ENCODE peak calls at places on chromosomes 6 and 20, in ten cellular contexts. M is right lobe of liver, J is H9, W is sigmoid colon, K is neural progenitor cell, D is ovary, Q is stomach, R is IMR-90, S is spleen, Z is neural crest cell. E is an unnamed sample.

GRCh38 chr6:117188627-117189201 is 76.6 kb upstream of the VGLL2 start:
- DNase-seq in M (no peak), J (no peak), W (no peak), K (peak; percentile 24), D (no peak), Q (no peak), R (no peak), S (no peak), Z (no peak), E (no peak)

GRCh38 chr6:130322673-130323268 is 43.0 kb upstream of the TMEM200A start:
- DNase-seq in M (no peak), J (no peak), W (no peak), K (peak; percentile 74), D (peak; percentile 37), Q (peak; percentile 47), R (peak; percentile 82), S (no peak), Z (peak; percentile 18), E (no peak)

GRCh38 chr6:10262505-10262904 is 152.4 kb downstream of the TFAP2A start:
- DNase-seq in M (no peak), J (no peak), W (no peak), K (no peak), D (no peak), Q (no peak), R (no peak), S (no peak), Z (no peak), E (no peak)

GRCh38 chr20:44133424-44133823 is 53.6 kb downstream of the JPH2 start:
- DNase-seq in M (no peak), J (no peak), W (peak; percentile 66), K (no peak), D (no peak), Q (no peak), R (no peak), S (no peak), Z (no peak), E (no peak)

GRCh38 chr20:32563311-32564272 is 21.5 kb downstream of the NOL4L start:
- DNase-seq in M (no peak), J (no peak), W (no peak), K (peak; percentile 81), D (no peak), Q (no peak), R (no peak), S (no peak), Z (no peak), E (no peak)

GRCh38 chr20:39876974-39877615 is 811.9 kb downstream of the MAFB start:
- DNase-seq in M (no peak), J (no peak), W (no peak), K (no peak), D (no peak), Q (no peak), R (no peak), S (no peak), Z (no peak), E (no peak)

GRCh38 chr6:132693478-132693877 is 20.4 kb downstream of the VNN1 start:
- DNase-seq in M (no peak), J (no peak), W (no peak), K (no peak), D (no peak), Q (no peak), R (peak; percentile 16), S (no peak), Z (no peak), E (no peak)

GRCh38 chr6:45423901-45424627 is 46.3 kb upstream of the SUPT3H start:
- DNase-seq in M (peak; percentile 60), J (peak; percentile 48), W (peak; percentile 69), K (peak; percentile 65), D (peak; percentile 40), Q (peak; percentile 36), R (no peak), S (peak; percentile 89), Z (peak; percentile 22), E (peak; percentile 47)

GRCh38 chr20:51934301-51935002 is 132.1 kb upstream of the SALL4 start:
- DNase-seq in M (no peak), J (no peak), W (no peak), K (no peak), D (no peak), Q (no peak), R (no peak), S (no peak), Z (no peak), E (no peak)

GRCh38 chr20:53381568-53382262 is 211.9 kb downstream of the ZNF217 start:
- DNase-seq in M (no peak), J (no peak), W (no peak), K (no peak), D (no peak), Q (no peak), R (no peak), S (no peak), Z (no peak), E (no peak)

GRCh38 chr6:96522469-96523009 is 933 bp downstream of the UFL1 start:
- DNase-seq in M (no peak), J (no peak), W (no peak), K (no peak), D (no peak), Q (no peak), R (peak; percentile 14), S (no peak), Z (no peak), E (no peak)

GRCh38 chr6:134309227-134309626 is 8.7 kb downstream of the SGK1 start:
- DNase-seq in M (no peak), J (no peak), W (no peak), K (no peak), D (peak; percentile 42), Q (no peak), R (no peak), S (no peak), Z (no peak), E (no peak)

GRCh38 chr20:4811661-4812181 is 90.0 kb downstream of the PRND start:
- DNase-seq in M (peak; percentile 77), J (no peak), W (peak; percentile 84), K (no peak), D (no peak), Q (peak; percentile 67), R (no peak), S (peak; percentile 95), Z (no peak), E (peak; percentile 90)

GRCh38 chr6:133973109-133973971 is 20.3 kb downstream of the TBPL1 start:
- DNase-seq in M (no peak), J (no peak), W (no peak), K (peak; percentile 58), D (no peak), Q (no peak), R (peak; percentile 72), S (no peak), Z (no peak), E (no peak)

GRCh38 chr6:12266571-12266970 is 23.6 kb upstream of the EDN1 start:
- DNase-seq in M (no peak), J (no peak), W (no peak), K (no peak), D (no peak), Q (no peak), R (peak; percentile 77), S (no peak), Z (no peak), E (peak; percentile 59)

GRCh38 chr20:1368448-1369199 is 24.2 kb downstream of the FKBP1A start:
- DNase-seq in M (no peak), J (no peak), W (no peak), K (no peak), D (no peak), Q (no peak), R (peak; percentile 66), S (no peak), Z (no peak), E (no peak)

GRCh38 chr20:17795449-17796095 is 95.8 kb downstream of the BANF2 start:
- DNase-seq in M (no peak), J (no peak), W (no peak), K (no peak), D (no peak), Q (no peak), R (no peak), S (no peak), Z (no peak), E (no peak)

GRCh38 chr6:165848099-165848461 is 185.0 kb upstream of the PDE10A start:
- DNase-seq in M (no peak), J (peak; percentile 55), W (no peak), K (no peak), D (no peak), Q (no peak), R (no peak), S (no peak), Z (no peak), E (no peak)
- TF ChIP-seq CTCF in M (no peak), J (peak; percentile 76), W (no peak), K (peak; percentile 57), D (no peak), Q (no peak), R (no peak), S (no peak), Z (peak; percentile 31), E (no peak)

GRCh38 chr6:90523779-90524310 is 63.0 kb downstream of the MAP3K7 start:
- DNase-seq in M (no peak), J (no peak), W (no peak), K (no peak), D (no peak), Q (no peak), R (no peak), S (no peak), Z (no peak), E (no peak)
- TF ChIP-seq CTCF in M (no peak), J (no peak), W (no peak), K (no peak), D (no peak), Q (no peak), R (no peak), S (no peak), Z (no peak), E (no peak)

GRCh38 chr6:26537846-26538571 is at the start of gene HMGN4:
- DNase-seq in M (peak; percentile 82), J (peak; percentile 88), W (peak; percentile 94), K (peak; percentile 93), D (peak; percentile 88), Q (peak; percentile 67), R (peak; percentile 90), S (peak; percentile 94), Z (peak; percentile 73), E (peak; percentile 68)
- TF ChIP-seq CTCF in M (no peak), J (no peak), W (no peak), K (no peak), D (peak; percentile 15), Q (no peak), R (peak; percentile 1), S (no peak), Z (no peak), E (no peak)

GRCh38 chr6:48084201-48084600 is 26.8 kb downstream of the PTCHD4 start:
- DNase-seq in M (no peak), J (no peak), W (no peak), K (no peak), D (no peak), Q (no peak), R (peak; percentile 2), S (no peak), Z (no peak), E (no peak)

GRCh38 chr6:48087448-48087847 is 23.5 kb downstream of the PTCHD4 start:
- DNase-seq in M (no peak), J (no peak), W (no peak), K (no peak), D (no peak), Q (no peak), R (peak; percentile 23), S (no peak), Z (no peak), E (no peak)

GRCh38 chr6:48085131-48085741 is 25.8 kb downstream of the PTCHD4 start:
- DNase-seq in M (no peak), J (no peak), W (no peak), K (no peak), D (no peak), Q (no peak), R (no peak), S (no peak), Z (no peak), E (no peak)

GRCh38 chr6:48080227-48081009 is 30.6 kb downstream of the PTCHD4 start:
- DNase-seq in M (no peak), J (no peak), W (no peak), K (peak; percentile 23), D (no peak), Q (no peak), R (no peak), S (no peak), Z (no peak), E (no peak)

GRCh38 chr6:48086187-48086586 is 24.8 kb downstream of the PTCHD4 start:
- DNase-seq in M (no peak), J (no peak), W (no peak), K (no peak), D (no peak), Q (no peak), R (no peak), S (no peak), Z (no peak), E (no peak)
- TF ChIP-seq CTCF in M (peak; percentile 11), J (peak; percentile 33), W (no peak), K (no peak), D (no peak), Q (no peak), R (peak; percentile 16), S (no peak), Z (peak; percentile 36), E (no peak)